ENCODE peak calls at places on chromosomes 12 and 14, in nine cellular contexts. X, U, K, D, J, M, N, C and E are unnamed samples.

GRCh38 chr14:91882369-91882768 is 15.0 kb upstream of the TC2N start:
- DNase-seq in X (no peak), U (no peak), K (no peak), D (no peak), J (no peak), M (no peak), N (no peak), C (no peak), E (no peak)

GRCh38 chr14:26204954-26205479 is 392.8 kb downstream of the NOVA1 start:
- DNase-seq in X (no peak), U (no peak), K (peak; percentile 68), D (no peak), J (no peak), M (peak; percentile 28), N (peak; percentile 18), C (no peak), E (peak; percentile 45)

GRCh38 chr14:101603096-101603495 is 41.8 kb downstream of the DIO3 start:
- DNase-seq in X (no peak), U (no peak), K (no peak), D (no peak), J (no peak), M (no peak), N (no peak), C (no peak), E (no peak)

GRCh38 chr12:94134226-94134795 is 14.1 kb upstream of the PLXNC1 start:
- DNase-seq in X (peak; percentile 71), U (peak; percentile 17), K (no peak), D (no peak), J (peak; percentile 63), M (peak; percentile 52), N (peak; percentile 73), C (peak; percentile 24), E (no peak)

GRCh38 chr14:51491776-51492175 is 159.9 kb upstream of the FRMD6 start:
- DNase-seq in X (no peak), U (no peak), K (no peak), D (no peak), J (no peak), M (no peak), N (no peak), C (no peak), E (no peak)

GRCh38 chr12:10075451-10075850 is 23.3 kb downstream of the CLEC1A start:
- DNase-seq in X (no peak), U (no peak), K (no peak), D (no peak), J (peak; percentile 38), M (no peak), N (no peak), C (no peak), E (no peak)

GRCh38 chr12:122062832-122063690 is 15.5 kb upstream of the MLXIP start:
- DNase-seq in X (no peak), U (peak; percentile 33), K (no peak), D (no peak), J (no peak), M (peak; percentile 56), N (peak; percentile 75), C (no peak), E (peak; percentile 79)

GRCh38 chr12:52278931-52279682 is 4.7 kb downstream of the KRT86 start:
- DNase-seq in X (peak; percentile 50), U (peak; percentile 23), K (peak; percentile 90), D (peak; percentile 73), J (peak; percentile 76), M (peak; percentile 87), N (peak; percentile 64), C (peak; percentile 68), E (peak; percentile 84)

GRCh38 chr12:118060301-118061010 is 523 bp downstream of the WSB2 start:
- DNase-seq in X (no peak), U (no peak), K (peak; percentile 79), D (peak; percentile 43), J (peak; percentile 30), M (no peak), N (no peak), C (peak; percentile 38), E (peak; percentile 60)

GRCh38 chr14:91299483-91300115 is 55.1 kb upstream of the GPR68 start:
- DNase-seq in X (no peak), U (no peak), K (no peak), D (no peak), J (peak; percentile 85), M (no peak), N (no peak), C (no peak), E (no peak)

GRCh38 chr14:79111963-79112362 is 941.8 kb downstream of the NRXN3 start:
- DNase-seq in X (no peak), U (no peak), K (no peak), D (no peak), J (no peak), M (no peak), N (peak; percentile 4), C (no peak), E (no peak)

GRCh38 chr12:83150465-83151189 is 463.9 kb downstream of the TMTC2 start:
- DNase-seq in X (no peak), U (no peak), K (no peak), D (no peak), J (no peak), M (no peak), N (no peak), C (no peak), E (no peak)

GRCh38 chr12:122489038-122489437 is 11.7 kb downstream of the ZCCHC8 start:
- DNase-seq in X (no peak), U (no peak), K (no peak), D (no peak), J (no peak), M (no peak), N (no peak), C (no peak), E (no peak)

GRCh38 chr12:60072911-60073310 is 477.1 kb downstream of the SLC16A7 start:
- DNase-seq in X (no peak), U (peak; percentile 23), K (no peak), D (no peak), J (no peak), M (no peak), N (peak; percentile 22), C (no peak), E (no peak)

GRCh38 chr12:53219956-53220856 is 11.8 kb downstream of the RARG start:
- DNase-seq in X (peak; percentile 83), U (no peak), K (peak; percentile 83), D (peak; percentile 64), J (peak; percentile 63), M (peak; percentile 58), N (peak; percentile 80), C (peak; percentile 79), E (no peak)

GRCh38 chr12:85147331-85147730 is 111.2 kb downstream of the LRRIQ1 start:
- DNase-seq in X (no peak), U (no peak), K (no peak), D (no peak), J (peak; percentile 8), M (no peak), N (no peak), C (no peak), E (no peak)